ENCODE peak calls at places on chromosomes 5 and 9, in ten cellular contexts. H is GM23338, N is heart right ventricle, F is endothelial cell, K is cardiac fibroblast, S is MCF 10A, X is glutamatergic neuron, M is left ventricle myocardium inferior, L is bronchial epithelial cell, Q is Calu3. I is an unnamed sample.

GRCh38 chr5:90871356-90871755 is 312.8 kb downstream of the ADGRV1 start:
- DNase-seq in N (no peak), H (no peak), L (no peak), M (no peak), K (peak), Q (no peak), X (no peak), F (no peak), S (no peak), I (no peak)

GRCh38 chr9:122389799-122390481 is 19.1 kb downstream of the PTGS1 start:
- DNase-seq in X (no peak), L (peak), M (no peak), Q (peak), K (no peak), N (no peak), H (peak), S (peak), F (peak), I (no peak)

GRCh38 chr9:6354072-6354686 is 26.0 kb downstream of the TPD52L3 start:
- DNase-seq in Q (peak), F (peak), K (peak), M (no peak), L (peak), N (no peak), S (peak), X (no peak), H (peak), I (peak)

GRCh38 chr5:127870914-127871313 is 167.7 kb downstream of the CCDC192 start:
- DNase-seq in F (no peak), X (no peak), K (peak), L (peak), M (peak), S (peak), H (no peak), N (peak), Q (no peak), I (no peak)

GRCh38 chr9:2610985-2611384 is 10.6 kb upstream of the VLDLR start:
- DNase-seq in Q (no peak), S (no peak), F (no peak), K (peak), H (peak), N (no peak), M (no peak), X (no peak), L (no peak), I (no peak)

GRCh38 chr9:14366071-14366470 is 52.1 kb upstream of the NFIB start:
- DNase-seq in Q (no peak), M (no peak), F (no peak), L (peak), X (no peak), K (peak), S (no peak), N (no peak), H (no peak), I (no peak)

GRCh38 chr9:136982232-136983051 is at the start of gene LCNL1:
- DNase-seq in H (no peak), F (no peak), Q (no peak), K (no peak), S (no peak), X (no peak), L (no peak), M (peak), N (peak), I (no peak)

GRCh38 chr5:172700686-172701324 is 59.7 kb downstream of the NEURL1B start:
- DNase-seq in L (no peak), M (no peak), X (no peak), K (no peak), H (peak), F (no peak), Q (no peak), N (no peak), S (no peak), I (no peak)

GRCh38 chr5:173849908-173850307 is 38.2 kb upstream of the CPEB4 start:
- DNase-seq in S (no peak), M (no peak), L (no peak), H (no peak), K (no peak), Q (no peak), N (no peak), F (no peak), X (no peak), I (no peak)

GRCh38 chr9:21251162-21251561 is 11.4 kb upstream of the IFNA14 start:
- DNase-seq in X (no peak), N (no peak), K (no peak), S (no peak), L (no peak), M (no peak), Q (no peak), H (peak), F (no peak), I (no peak)

GRCh38 chr9:21255538-21256212 is 15.9 kb upstream of the IFNA14 start:
- DNase-seq in F (no peak), M (no peak), L (no peak), X (no peak), H (no peak), S (no peak), N (no peak), K (no peak), Q (no peak), I (no peak)

GRCh38 chr9:21251638-21252037 is 11.8 kb upstream of the IFNA14 start:
- DNase-seq in L (no peak), X (no peak), H (peak), M (no peak), K (no peak), N (no peak), Q (no peak), S (no peak), F (no peak), I (no peak)

DNA sequence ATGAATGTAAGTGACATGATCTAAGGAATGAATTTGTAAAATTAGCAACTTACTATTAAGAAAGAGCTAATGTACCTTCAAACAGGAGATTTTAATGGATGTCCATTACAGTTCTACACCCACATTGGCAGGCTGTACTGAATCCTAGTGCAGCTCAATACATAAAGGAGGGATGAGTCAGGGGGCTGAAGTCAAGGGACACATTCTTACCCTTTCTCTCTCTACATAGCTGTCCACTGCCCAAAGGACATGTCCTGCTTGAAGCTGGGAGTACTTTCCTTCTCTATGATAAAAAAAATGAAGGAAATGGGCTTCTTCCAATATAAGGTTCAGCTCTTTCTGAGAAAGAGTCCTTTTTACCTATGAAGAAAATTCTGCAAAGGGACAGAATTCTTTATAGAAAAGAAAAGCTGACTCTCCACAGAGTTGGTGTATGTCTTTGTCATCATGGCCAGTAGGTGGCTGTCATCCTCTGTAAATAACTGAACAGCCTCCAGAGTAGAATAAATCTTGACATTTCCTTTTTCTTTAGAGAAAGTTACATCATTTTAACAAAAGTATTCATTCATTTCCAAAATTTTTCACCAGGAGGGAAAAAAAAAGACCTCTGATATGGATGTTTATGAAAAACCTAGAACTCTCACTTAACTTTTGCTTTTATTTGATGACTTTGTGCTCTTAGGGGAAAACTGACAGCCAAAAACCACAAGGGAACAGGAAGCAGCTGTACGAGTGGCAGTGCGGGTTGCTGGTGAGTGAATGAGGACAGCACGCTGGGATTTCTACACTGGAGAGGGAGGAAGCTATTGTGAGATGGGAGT is 13.1 kb upstream of the IFNA14 start:
- DNase-seq in N (no peak), F (peak), S (peak), Q (peak), M (peak), H (peak), L (peak), X (peak), K (peak), I (peak)
- TF ChIP-seq CTCF in N (peak), F (peak), S (peak), Q (peak), M (peak), H (peak), L (peak), X (peak), K (peak), I (peak)

GRCh38 chr5:10745133-10745532 is 15.9 kb downstream of the DAP start:
- DNase-seq in N (no peak), S (no peak), K (no peak), L (peak), F (no peak), M (no peak), Q (no peak), H (no peak), X (no peak), I (no peak)

GRCh38 chr5:10737880-10738279 is 23.2 kb downstream of the DAP start:
- DNase-seq in N (no peak), F (no peak), S (no peak), H (no peak), Q (no peak), K (no peak), L (no peak), X (no peak), M (no peak), I (no peak)

GRCh38 chr5:10740384-10740783 is 20.6 kb downstream of the DAP start:
- DNase-seq in L (no peak), S (no peak), F (no peak), X (no peak), N (no peak), M (no peak), K (no peak), Q (no peak), H (no peak), I (no peak)

GRCh38 chr5:10744681-10745080 is 16.4 kb downstream of the DAP start:
- DNase-seq in H (no peak), K (no peak), M (no peak), S (no peak), Q (no peak), N (no peak), F (no peak), L (no peak), X (no peak), I (no peak)

GRCh38 chr5:10741661-10742060 is 19.4 kb downstream of the DAP start:
- DNase-seq in H (no peak), F (no peak), X (no peak), S (no peak), L (no peak), M (no peak), K (no peak), N (no peak), Q (no peak), I (no peak)
- TF ChIP-seq CTCF in H (peak), F (no peak), X (no peak), S (no peak), L (no peak), M (no peak), K (peak), N (no peak), Q (no peak), I (no peak)

DNA sequence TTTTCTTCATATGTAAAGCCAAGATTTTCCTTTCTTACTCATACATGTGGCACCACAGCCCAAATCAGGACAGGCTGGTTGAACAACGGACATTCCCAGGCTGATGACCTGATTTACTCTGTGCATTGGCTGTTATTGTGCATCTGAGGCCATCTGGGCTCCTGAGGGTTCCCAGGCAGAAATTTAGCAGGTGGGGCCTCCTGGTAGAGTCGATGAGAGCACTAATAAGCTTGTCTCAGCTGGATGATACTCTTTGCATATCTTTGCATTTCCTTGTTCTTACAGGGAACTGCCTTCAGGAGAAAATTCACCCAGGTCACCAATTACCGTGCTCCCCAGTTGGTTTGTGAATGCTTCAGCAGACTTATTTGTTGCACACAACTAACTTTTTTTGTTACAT is 605.1 kb downstream of the ELAVL2 start:
- DNase-seq in S (no peak), Q (no peak), L (no peak), H (no peak), M (no peak), F (no peak), X (peak), N (no peak), K (no peak), I (no peak)
- TF ChIP-seq CTCF in S (no peak), Q (no peak), L (no peak), H (no peak), M (no peak), F (no peak), X (no peak), N (no peak), K (no peak), I (no peak)

GRCh38 chr9:5073701-5074100 is 88.6 kb downstream of the JAK2 start:
- DNase-seq in Q (no peak), X (no peak), H (no peak), M (no peak), K (no peak), N (no peak), F (no peak), S (no peak), L (no peak), I (no peak)
- TF ChIP-seq CTCF in Q (no peak), X (no peak), H (no peak), M (no peak), K (no peak), N (no peak), F (no peak), S (no peak), L (no peak), I (peak)

DNA sequence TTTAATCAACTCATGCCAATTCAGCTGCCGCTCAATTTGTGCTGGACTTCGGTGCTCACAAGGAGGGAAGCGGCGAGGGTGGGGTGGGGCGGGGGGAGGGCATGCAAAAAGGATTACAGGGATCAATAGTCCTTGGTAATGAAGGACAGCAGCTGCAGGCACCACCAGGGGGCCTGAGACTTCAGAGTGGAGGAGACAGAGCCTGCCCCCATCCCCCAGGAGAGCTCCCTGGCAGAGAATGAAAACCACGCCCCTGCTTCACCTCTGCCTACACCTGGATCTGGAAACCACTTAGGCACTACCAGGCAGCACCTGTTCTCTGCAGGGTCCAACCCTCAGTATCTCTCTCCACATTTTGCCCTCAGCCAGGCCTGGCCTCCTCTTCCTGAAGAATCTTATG is 155.6 kb downstream of the TRIM32 start:
- DNase-seq in K (no peak), S (peak), F (no peak), N (no peak), H (peak), M (no peak), Q (no peak), X (peak), L (peak), I (no peak)
- TF ChIP-seq CTCF in K (no peak), S (no peak), F (no peak), N (no peak), H (peak), M (no peak), Q (no peak), X (peak), L (peak), I (no peak)

GRCh38 chr5:40734986-40735385 is 20.8 kb downstream of the TTC33 start:
- DNase-seq in S (no peak), X (no peak), K (peak), N (no peak), H (no peak), F (no peak), L (peak), M (no peak), Q (peak), I (no peak)

GRCh38 chr5:40733842-40734563 is 21.8 kb downstream of the TTC33 start:
- DNase-seq in H (no peak), N (no peak), Q (no peak), K (peak), S (no peak), F (no peak), M (no peak), X (no peak), L (no peak), I (no peak)

GRCh38 chr5:40738502-40738901 is 17.3 kb downstream of the TTC33 start:
- DNase-seq in S (no peak), Q (no peak), K (no peak), X (no peak), M (no peak), N (no peak), F (no peak), H (no peak), L (peak), I (no peak)

GRCh38 chr5:40735609-40736008 is 20.2 kb downstream of the TTC33 start:
- DNase-seq in H (no peak), Q (no peak), X (no peak), N (no peak), K (no peak), S (no peak), M (no peak), F (no peak), L (no peak), I (no peak)

GRCh38 chr5:40736103-40736875 is 19.5 kb downstream of the TTC33 start:
- DNase-seq in H (peak), F (peak), Q (peak), K (peak), M (no peak), L (peak), X (no peak), N (no peak), S (peak), I (peak)
- TF ChIP-seq CTCF in H (peak), F (peak), Q (peak), K (peak), M (peak), L (peak), X (peak), N (peak), S (peak), I (peak)

GRCh38 chr5:112689510-112689909 is 48.2 kb upstream of the APC start:
- DNase-seq in X (no peak), H (no peak), M (no peak), K (peak), S (no peak), L (no peak), N (no peak), F (no peak), Q (no peak), I (no peak)
- TF ChIP-seq CTCF in X (no peak), H (no peak), M (no peak), K (no peak), S (no peak), L (no peak), N (no peak), F (no peak), Q (no peak), I (no peak)

GRCh38 chr5:181189363-181189961 is 15.5 kb downstream of the TRIM7 start:
- DNase-seq in X (peak), Q (no peak), F (no peak), K (peak), L (no peak), H (peak), N (peak), S (peak), M (peak), I (no peak)

GRCh38 chr5:181186902-181187499 is 18.0 kb downstream of the TRIM7 start:
- DNase-seq in F (no peak), L (no peak), S (peak), N (no peak), M (no peak), Q (peak), H (peak), K (no peak), X (no peak), I (no peak)

GRCh38 chr5:181187500-181188213 is 17.3 kb downstream of the TRIM7 start:
- DNase-seq in M (peak), S (peak), Q (peak), K (peak), X (peak), F (peak), N (peak), H (peak), L (peak), I (no peak)

GRCh38 chr5:181189962-181190710 is 14.9 kb downstream of the TRIM7 start:
- DNase-seq in S (peak), H (peak), Q (no peak), F (peak), L (no peak), X (no peak), N (no peak), K (no peak), M (no peak), I (no peak)

DNA sequence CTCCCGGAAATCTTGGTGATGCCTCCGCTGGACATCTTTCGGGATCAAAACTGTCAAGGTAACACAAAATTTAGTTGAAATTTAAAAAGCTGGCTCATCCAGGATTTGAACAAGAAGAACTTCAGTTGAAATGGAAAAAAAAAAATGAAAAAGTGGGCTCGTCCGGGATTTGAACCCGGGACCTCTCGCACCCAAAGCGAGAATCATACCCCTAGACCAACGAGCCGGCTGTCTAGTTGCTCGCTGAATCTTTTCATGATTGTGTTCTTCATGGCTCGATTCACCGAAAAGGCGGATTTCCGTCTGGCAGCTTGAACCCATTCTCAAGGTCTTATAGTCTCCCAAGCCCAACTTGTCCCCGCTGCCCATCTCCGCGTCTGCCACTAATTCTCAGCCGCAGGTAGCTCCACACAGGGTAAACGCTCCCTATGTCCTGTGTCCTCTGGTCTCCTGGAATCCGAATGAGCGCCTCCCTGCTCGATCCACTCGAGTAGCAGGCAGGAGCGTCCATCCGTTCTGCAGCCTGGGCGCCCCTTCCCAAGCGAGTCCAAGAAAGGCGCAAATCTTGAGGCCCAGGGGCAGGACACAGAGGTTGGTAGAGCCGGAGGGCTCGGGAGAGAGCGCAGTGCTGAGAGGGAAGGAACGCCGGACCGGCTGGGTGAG is 16.2 kb downstream of the TRIM7 start:
- DNase-seq in N (peak), Q (peak), K (peak), L (peak), X (peak), F (peak), M (peak), H (peak), S (peak), I (no peak)
- TF ChIP-seq CTCF in N (no peak), Q (no peak), K (no peak), L (no peak), X (no peak), F (no peak), M (no peak), H (no peak), S (no peak), I (no peak)

I was measured in GM13977.